ENCODE peak calls at places on chromosomes 5 and 9, in seven cellular contexts. E is IMR-90; R is mammary epithelial cell; H is CD4-positive, CD25-positive, alpha-beta regulatory T cell; P is tibial artery; N is cardiac muscle cell; D is left ventricle myocardium inferior. L is an unnamed sample. For H3K36me3, the result is how much of the 10 kb centered on the place peaks cover.

GRCh38 chr5:14859150-14859549 is 12.4 kb downstream of the ANKH start:
- DNase-seq in E (no peak), R (no peak), H (no peak), P (no peak), N (no peak), D (no peak), L (no peak)

GRCh38 chr5:11985993-11986392 is 81.7 kb upstream of the CTNND2 start:
- DNase-seq in E (no peak), R (no peak), H (no peak), P (no peak), N (no peak), D (no peak), L (no peak)

GRCh38 chr5:83919071-83920041 is 198.7 kb upstream of the HAPLN1 start:
- DNase-seq in E (peak), R (no peak), H (no peak), P (no peak), N (no peak), D (no peak), L (no peak)

GRCh38 chr9:9615086-9615485 is 997.7 kb downstream of the PTPRD start:
- DNase-seq in E (no peak), R (no peak), H (no peak), P (no peak), N (no peak), D (no peak), L (no peak)

GRCh38 chr9:130770679-130771442 is 64.2 kb upstream of the ABL1 start:
- DNase-seq in E (peak), R (peak), H (peak), P (no peak), N (peak), D (no peak), L (no peak)

GRCh38 chr5:77840930-77841329 is 64.8 kb upstream of the TBCA start:
- DNase-seq in E (no peak), R (no peak), H (no peak), P (no peak), N (no peak), D (no peak), L (no peak)

GRCh38 chr9:109270971-109271900 is 49.6 kb downstream of the EPB41L4B start:
- DNase-seq in E (no peak), R (no peak), H (no peak), P (peak), N (no peak), D (no peak), L (peak)

GRCh38 chr5:39238366-39239105 is 19.2 kb upstream of the FYB1 start:
- DNase-seq in E (no peak), R (no peak), H (no peak), P (no peak), N (no peak), D (no peak), L (no peak)

GRCh38 chr9:34665381-34666250 is 3.2 kb upstream of the CCL27 start:
- DNase-seq in E (peak), R (peak), H (peak), P (peak), N (peak), D (peak), L (peak)

GRCh38 chr9:31355965-31356364 is 1028.5 kb upstream of the ACO1 start:
- DNase-seq in E (no peak), R (peak), H (no peak), P (no peak), N (no peak), D (no peak), L (no peak)

GRCh38 chr5:20113031-20113685 is 125.2 kb upstream of the CDH18 start:
- DNase-seq in E (no peak), R (no peak), H (no peak), P (no peak), N (no peak), D (no peak), L (no peak)

GRCh38 chr5:135695656-135696055 is 116.9 kb upstream of the CXCL14 start:
- DNase-seq in E (no peak), R (no peak), H (no peak), P (no peak), N (no peak), D (no peak), L (no peak)

GRCh38 chr5:90434116-90434714 is 24.7 kb upstream of the CETN3 start:
- DNase-seq in E (peak), R (peak), H (peak), P (no peak), N (peak), D (no peak), L (no peak)

GRCh38 chr5:96855041-96855872 is 21.0 kb upstream of the ERAP2 start:
- DNase-seq in E (peak), R (no peak), H (no peak), P (no peak), N (no peak), D (no peak), L (peak)

GRCh38 chr5:146466521-146467349 is 19.6 kb downstream of the TCERG1 start:
- DNase-seq in E (peak), R (no peak), H (peak), P (no peak), N (peak), D (no peak), L (no peak)

GRCh38 chr5:35198096-35198495 is 32.2 kb downstream of the PRLR start:
- DNase-seq in E (peak), R (no peak), H (no peak), P (peak), N (no peak), D (peak), L (peak)

GRCh38 chr9:83665576-83666200 is 42.1 kb downstream of the UBQLN1 start:
- DNase-seq in E (no peak), R (no peak), H (no peak), P (no peak), N (no peak), D (no peak), L (no peak)

GRCh38 chr5:115069087-115069968 is 100.4 kb downstream of the TRIM36 start:
- DNase-seq in E (peak), R (peak), H (peak), P (peak), N (peak), D (no peak), L (no peak)

GRCh38 chr5:119063579-119064379 is 7.1 kb upstream of the DMXL1 start:
- DNase-seq in E (peak), R (peak), H (peak), P (no peak), N (no peak), D (no peak), L (no peak)

GRCh38 chr5:168649306-168649705 is 70.1 kb upstream of the PANK3 start:
- DNase-seq in E (no peak), R (peak), H (no peak), P (no peak), N (no peak), D (no peak), L (no peak)

GRCh38 chr9:86460211-86461002 is 106.2 kb upstream of the TUT7 start:
- DNase-seq in E (peak), R (no peak), H (no peak), P (no peak), N (no peak), D (no peak), L (no peak)

GRCh38 chr9:96080364-96080763 is 204.9 kb downstream of the ERCC6L2 start:
- DNase-seq in E (no peak), R (peak), H (no peak), P (no peak), N (no peak), D (no peak), L (peak)

GRCh38 chr9:106880863-106881262 is 17.9 kb downstream of the ZNF462 start:
- DNase-seq in E (peak), R (peak), H (no peak), P (no peak), N (no peak), D (no peak), L (peak)

GRCh38 chr5:61551637-61552313 is 219.7 kb downstream of the ZSWIM6 start:
- DNase-seq in E (no peak), R (no peak), H (no peak), P (peak), N (no peak), D (no peak), L (no peak)

GRCh38 chr9:113998529-113999255 is 79.4 kb downstream of the AMBP start:
- DNase-seq in E (peak), R (no peak), H (no peak), P (no peak), N (no peak), D (no peak), L (no peak)

GRCh38 chr5:71748360-71748759 is 29.3 kb downstream of the CARTPT start:
- DNase-seq in E (no peak), R (peak), H (no peak), P (peak), N (no peak), D (peak), L (no peak)

GRCh38 chr5:150119421-150120061 is 33.2 kb upstream of the CSF1R start:
- DNase-seq in E (no peak), R (no peak), H (no peak), P (peak), N (no peak), D (no peak), L (no peak)

GRCh38 chr5:140802781-140803271 is 2.0 kb downstream of the PCDHA3 start:
- DNase-seq in E (no peak), R (no peak), H (no peak), P (no peak), N (no peak), D (no peak), L (no peak)

GRCh38 chr5:100595152-100595811 is 60.1 kb downstream of the FAM174A start:
- DNase-seq in E (peak), R (peak), H (no peak), P (peak), N (no peak), D (peak), L (peak)

GRCh38 chr5:176810687-176811501 is 535 bp downstream of the UNC5A start:
- DNase-seq in E (no peak), R (peak), H (peak), P (no peak), N (no peak), D (no peak), L (no peak)

GRCh38 chr9:13424872-13425271 is 145.4 kb upstream of the MPDZ start:
- DNase-seq in E (no peak), R (no peak), H (no peak), P (no peak), N (no peak), D (no peak), L (no peak)

GRCh38 chr9:106835840-106836239 is 27.1 kb upstream of the ZNF462 start:
- DNase-seq in E (no peak), R (no peak), H (no peak), P (no peak), N (no peak), D (no peak), L (no peak)

GRCh38 chr9:37963936-37964739 is 60.2 kb upstream of the SLC25A51 start:
- DNase-seq in E (peak), R (peak), H (no peak), P (peak), N (no peak), D (no peak), L (no peak)

GRCh38 chr9:31683126-31683525 is 701.3 kb upstream of the ACO1 start:
- DNase-seq in E (no peak), R (no peak), H (no peak), P (no peak), N (no peak), D (no peak), L (no peak)

GRCh38 chr5:64671678-64672077 is 18.6 kb upstream of the SHISAL2B start:
- DNase-seq in E (no peak), R (no peak), H (no peak), P (no peak), N (no peak), D (no peak), L (no peak)

GRCh38 chr9:111915425-111915758 is 18.8 kb downstream of the UGCG start:
- DNase-seq in E (no peak), R (no peak), H (no peak), P (no peak), N (no peak), D (no peak), L (no peak)

GRCh38 chr9:111917201-111917600 is 20.6 kb downstream of the UGCG start:
- DNase-seq in E (no peak), R (no peak), H (no peak), P (no peak), N (no peak), D (no peak), L (no peak)

GRCh38 chr9:111916234-111916645 is 19.6 kb downstream of the UGCG start:
- DNase-seq in E (no peak), R (no peak), H (peak), P (no peak), N (no peak), D (no peak), L (no peak)

GRCh38 chr9:111913159-111913558 is 16.5 kb downstream of the UGCG start:
- DNase-seq in E (no peak), R (no peak), H (peak), P (no peak), N (no peak), D (no peak), L (no peak)

GRCh38 chr9:111914749-111915424 is 18.3 kb downstream of the UGCG start:
- DNase-seq in E (no peak), R (no peak), H (peak), P (no peak), N (peak), D (no peak), L (no peak)
- H3K4me3 ChIP-seq in E (no peak), R (no peak), H (peak), P (no peak), N (no peak), D (no peak), L (no peak)

DNA sequence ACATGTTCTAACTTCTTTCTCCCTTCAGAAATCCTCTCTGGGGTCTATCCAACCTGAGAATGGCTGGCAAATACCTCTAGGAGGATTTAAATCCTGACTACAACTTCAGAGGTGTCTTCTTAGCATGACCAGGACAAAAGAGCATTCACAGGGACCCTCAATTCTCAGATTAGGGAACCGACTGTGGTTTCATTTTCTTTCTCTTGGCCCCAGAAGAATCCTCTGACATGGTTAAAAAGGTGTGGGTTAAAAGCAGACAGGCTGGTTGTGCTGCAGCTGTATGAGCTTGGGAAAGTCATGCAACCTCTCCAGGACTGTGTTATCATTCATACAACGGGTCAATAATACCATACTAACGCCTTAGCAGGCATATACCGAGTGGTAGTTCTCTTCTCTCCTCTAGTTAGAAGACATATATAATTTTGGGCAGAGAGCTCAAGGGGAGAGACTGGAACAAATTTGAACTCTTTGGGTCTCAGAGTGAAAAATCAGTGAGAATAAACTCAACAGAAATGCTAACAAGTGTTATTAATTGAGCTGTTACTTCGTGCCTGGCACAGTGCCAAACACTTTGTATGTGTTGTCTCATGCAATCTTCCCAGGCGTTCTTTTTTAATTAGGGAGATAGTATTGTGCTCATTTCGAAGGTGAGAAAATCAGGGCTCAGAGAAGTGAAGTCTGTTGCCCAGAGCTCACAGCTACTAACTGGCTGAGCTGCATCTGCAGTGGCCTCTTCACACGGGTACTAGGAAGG is 35.2 kb downstream of the INSYN2B start:
- DNase-seq in E (peak), R (no peak), H (no peak), P (no peak), N (no peak), D (no peak), L (no peak)
- H3K27ac ChIP-seq in E (peak), R (no peak), H (no peak), P (no peak), N (no peak), D (peak), L (no peak)

DNA sequence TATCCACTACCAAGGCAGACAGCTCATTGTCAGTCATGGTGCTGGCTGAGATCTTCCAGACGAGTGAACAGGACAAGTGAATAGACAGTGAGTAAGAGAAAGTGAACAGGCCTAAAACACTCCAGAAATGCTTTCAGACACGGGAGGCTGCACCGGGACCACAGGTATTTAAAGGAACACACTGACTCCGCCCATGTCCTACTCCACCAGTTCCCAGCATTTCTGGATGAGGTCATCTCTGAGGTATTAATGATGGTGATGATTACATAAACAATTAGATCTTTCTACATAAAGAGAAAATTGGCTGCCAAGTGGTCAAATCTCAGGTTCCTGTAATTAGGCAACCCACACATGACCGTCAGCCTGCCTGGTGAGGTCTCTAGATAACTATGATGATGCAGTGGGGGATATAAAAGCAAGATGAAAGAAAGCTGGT is at the start of gene ACTBL2:
- DNase-seq in E (peak), R (peak), H (no peak), P (no peak), N (no peak), D (no peak), L (no peak)
- H3K36me3 ChIP-seq in E (under half), R (under half), H (under half), P (under half), N (under half), D (under half), L (under half)

GRCh38 chr5:138962619-138963370 is 87.7 kb upstream of the LRRTM2 start:
- DNase-seq in E (no peak), R (no peak), H (no peak), P (peak), N (no peak), D (no peak), L (no peak)

GRCh38 chr5:138961221-138961620 is 86.1 kb upstream of the LRRTM2 start:
- DNase-seq in E (no peak), R (no peak), H (no peak), P (no peak), N (no peak), D (no peak), L (no peak)

GRCh38 chr5:138956801-138957200 is 81.7 kb upstream of the LRRTM2 start:
- DNase-seq in E (no peak), R (no peak), H (no peak), P (peak), N (no peak), D (no peak), L (no peak)

GRCh38 chr5:138961711-138962110 is 86.6 kb upstream of the LRRTM2 start:
- DNase-seq in E (no peak), R (no peak), H (no peak), P (no peak), N (no peak), D (no peak), L (no peak)

DNA sequence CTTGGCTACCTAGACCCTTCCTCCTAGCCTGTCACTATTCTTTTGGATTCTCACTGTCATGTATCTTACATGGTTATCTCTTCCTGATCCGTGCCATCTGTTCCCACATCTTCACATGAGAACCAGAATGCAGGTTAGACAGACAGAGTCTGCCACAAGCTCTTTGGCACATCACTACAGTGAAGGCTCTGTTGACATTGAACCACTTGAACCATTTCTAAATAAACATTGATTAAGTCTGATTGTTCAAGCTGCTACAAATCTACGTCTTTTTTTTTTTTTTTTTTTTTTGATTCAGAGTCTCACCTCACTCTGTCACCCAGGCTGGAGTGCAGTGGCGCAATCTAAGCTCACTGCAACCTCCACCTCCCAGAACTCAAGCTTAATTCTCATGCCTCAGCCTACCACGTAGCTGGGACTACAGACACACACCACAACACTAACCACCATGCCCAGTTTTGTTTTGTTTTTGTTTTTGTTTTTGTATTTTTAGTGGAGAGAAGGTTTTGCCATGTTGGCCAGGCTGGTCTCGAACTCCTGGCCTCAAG is 85.1 kb upstream of the LRRTM2 start:
- DNase-seq in E (no peak), R (no peak), H (no peak), P (peak), N (no peak), D (no peak), L (no peak)
- H3K4me3 ChIP-seq in E (no peak), R (no peak), H (no peak), P (no peak), N (no peak), D (no peak), L (no peak)

GRCh38 chr5:131379071-131379538 is 115.3 kb downstream of the CDC42SE2 start:
- DNase-seq in E (peak), R (no peak), H (peak), P (no peak), N (no peak), D (no peak), L (no peak)
- H3K27ac ChIP-seq in E (peak), R (no peak), H (peak), P (no peak), N (no peak), D (peak), L (peak)